ENCODE peak calls at places on chromosomes 11 and 22, in four cellular contexts. T, W, B and P are unnamed samples.
A peak's percentile ranks its signal among the peaks of the same experiment; 100 is the strongest.

GRCh38 chr11:2902784-2903671 is 17.5 kb upstream of the CDKN1C start:
- DNase-seq in T (no peak), W (no peak), B (no peak), P (peak; percentile 15)

GRCh38 chr11:108221981-108222685 is at the start of gene NPAT:
- DNase-seq in T (no peak), W (no peak), B (no peak), P (no peak)

GRCh38 chr11:75558939-75559843 is 2.9 kb upstream of the SERPINH1 start:
- DNase-seq in T (peak; percentile 89), W (no peak), B (peak; percentile 72), P (peak; percentile 93)

GRCh38 chr11:94132152-94132558 is 3.5 kb downstream of the PANX1 start:
- DNase-seq in T (peak; percentile 91), W (peak; percentile 66), B (peak; percentile 94), P (peak; percentile 85)

GRCh38 chr11:4063348-4063747 is 31.3 kb upstream of the RRM1 start:
- DNase-seq in T (no peak), W (no peak), B (no peak), P (no peak)

GRCh38 chr11:68632802-68633201 is 51.5 kb upstream of the GAL start:
- DNase-seq in T (peak; percentile 61), W (peak; percentile 66), B (peak; percentile 74), P (peak; percentile 59)

GRCh38 chr11:75532200-75532972 is 6.6 kb upstream of the GDPD5 start:
- DNase-seq in T (peak; percentile 29), W (peak; percentile 72), B (peak; percentile 53), P (peak; percentile 67)

GRCh38 chr11:78492973-78493372 is 75.4 kb upstream of the GAB2 start:
- DNase-seq in T (no peak), W (no peak), B (no peak), P (no peak)

GRCh38 chr11:126727381-126727780 is 273.2 kb downstream of the KIRREL3 start:
- DNase-seq in T (peak; percentile 54), W (no peak), B (no peak), P (no peak)

GRCh38 chr11:101523193-101523592 is 60.6 kb downstream of the TRPC6 start:
- DNase-seq in T (no peak), W (no peak), B (no peak), P (no peak)

GRCh38 chr11:60064115-60064514 is 7.7 kb downstream of the MS4A3 start:
- DNase-seq in T (no peak), W (no peak), B (no peak), P (no peak)

GRCh38 chr22:35589071-35589735 is 27.9 kb downstream of the MB start:
- DNase-seq in T (peak; percentile 79), W (peak; percentile 100), B (peak; percentile 85), P (peak; percentile 83)

GRCh38 chr22:25942989-25943411 is 201.0 kb downstream of the MYO18B start:
- DNase-seq in T (no peak), W (no peak), B (no peak), P (no peak)

GRCh38 chr11:34065505-34066203 is 14.1 kb downstream of the CAPRIN1 start:
- DNase-seq in T (peak; percentile 49), W (no peak), B (peak; percentile 60), P (peak; percentile 5)

GRCh38 chr11:26025680-26026079 is 306.2 kb upstream of the ANO3 start:
- DNase-seq in T (no peak), W (no peak), B (peak; percentile 7), P (peak; percentile 51)

GRCh38 chr11:9386901-9387300 is 2.4 kb downstream of the IPO7 start:
- DNase-seq in T (no peak), W (no peak), B (no peak), P (no peak)

GRCh38 chr11:9384535-9385287 is at the start of gene IPO7:
- DNase-seq in T (peak; percentile 92), W (peak; percentile 74), B (peak; percentile 90), P (peak; percentile 88)

GRCh38 chr11:9385288-9385902 is 943 bp downstream of the IPO7 start:
- DNase-seq in T (no peak), W (peak; percentile 52), B (no peak), P (peak; percentile 43)

GRCh38 chr11:9380773-9381172 is 3.7 kb upstream of the IPO7 start:
- DNase-seq in T (no peak), W (no peak), B (no peak), P (no peak)

DNA sequence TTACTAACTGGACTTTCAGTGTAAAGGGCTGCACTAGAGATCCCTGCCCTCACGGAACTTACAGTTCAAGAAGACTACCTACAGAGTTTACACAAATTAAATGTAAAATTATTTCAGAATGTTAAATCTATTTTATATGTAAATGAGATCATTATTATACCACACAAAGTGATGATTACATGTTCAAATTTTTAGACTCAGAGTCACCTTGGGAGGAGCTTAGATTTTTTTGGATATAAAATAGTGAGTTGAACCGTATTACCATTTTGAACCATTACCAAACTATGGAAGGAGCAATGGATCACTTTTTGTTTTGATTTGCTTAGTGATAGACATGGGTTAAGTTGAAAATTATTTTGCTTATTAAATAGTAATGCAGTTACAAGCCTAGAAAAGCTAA is 1.6 kb downstream of the IPO7 start:
- DNase-seq in T (peak; percentile 21), W (no peak), B (no peak), P (no peak)
- H3K4me3 ChIP-seq in T (peak overlapping the region; percentile 98), W (peak overlapping the region; percentile 81), B (peak overlapping the region; percentile 94), P (peak overlapping the region; percentile 91)

GRCh38 chr11:62922653-62923371 is 1.6 kb upstream of the CHRM1 start:
- DNase-seq in T (no peak), W (no peak), B (peak; percentile 30), P (no peak)
- TF ChIP-seq CTCF in T (peak; percentile 32), W (peak; percentile 32), B (peak; percentile 46), P (peak; percentile 48)

DNA sequence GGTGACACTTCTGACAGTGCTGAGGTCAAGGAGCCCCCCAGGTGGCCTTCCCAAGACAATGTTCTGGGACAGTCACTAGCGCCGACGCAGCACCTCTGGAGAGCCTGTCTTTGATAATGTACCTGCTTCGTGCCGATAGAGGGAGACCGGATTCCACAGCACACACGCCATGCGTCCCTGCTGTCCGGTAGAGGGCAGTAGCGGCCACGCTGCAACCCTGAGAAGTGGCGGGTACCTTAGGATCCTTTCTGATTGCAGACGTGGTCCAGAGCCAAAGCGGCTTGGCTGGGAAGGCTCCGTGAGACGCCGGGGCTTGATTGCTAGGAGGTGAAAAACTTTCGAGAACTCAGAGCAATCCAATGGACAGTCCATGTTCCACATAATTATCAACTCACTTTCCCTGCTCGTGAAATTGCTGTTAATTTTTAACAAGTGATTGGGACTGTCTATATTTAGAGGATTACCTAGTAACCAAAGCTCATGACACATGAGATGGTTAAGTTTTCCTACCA is 11.4 kb upstream of the BARX2 start:
- DNase-seq in T (peak; percentile 76), W (peak; percentile 85), B (peak; percentile 81), P (peak; percentile 85)
- H3K4me3 ChIP-seq in T (no peak overlapping the region), W (no peak overlapping the region), B (no peak overlapping the region), P (no peak overlapping the region)

DNA sequence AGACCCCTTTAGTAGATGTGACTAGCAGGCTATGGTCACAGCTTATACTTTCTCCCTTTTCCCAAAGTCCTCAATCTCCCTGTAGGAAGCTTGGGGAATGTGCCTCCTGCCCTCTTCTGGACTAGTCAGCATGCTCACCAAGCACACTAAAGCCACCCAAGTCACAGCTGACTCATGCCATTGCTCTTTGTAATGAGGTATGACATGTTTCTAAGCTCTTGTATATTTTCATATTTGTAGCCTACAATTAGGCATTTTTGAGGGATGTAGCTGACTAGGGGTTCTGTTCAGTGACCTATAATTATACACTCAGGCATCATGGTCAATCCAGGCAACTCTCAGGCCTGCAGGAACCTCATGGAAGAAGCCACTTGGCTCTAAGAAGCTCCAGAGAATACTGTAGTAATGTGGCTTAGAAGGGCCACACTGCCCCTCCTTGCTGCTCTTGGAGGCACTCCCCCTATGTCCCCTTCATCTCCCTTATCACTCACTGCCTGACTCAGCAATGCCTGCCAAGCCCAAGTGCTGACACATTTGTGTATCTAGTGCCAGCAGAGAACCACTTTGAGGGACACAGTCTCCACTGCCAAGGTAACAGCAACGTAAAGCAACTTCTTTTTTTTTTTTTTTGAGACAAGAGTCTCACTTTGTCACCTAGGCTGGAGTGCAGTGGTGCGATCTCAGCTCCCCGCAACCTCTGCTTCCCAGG is 86.2 kb downstream of the RPL27A start:
- DNase-seq in T (peak; percentile 89), W (peak; percentile 61), B (peak; percentile 80), P (peak; percentile 69)
- TF ChIP-seq CTCF in T (peak; percentile 29), W (peak; percentile 28), B (peak; percentile 39), P (peak; percentile 47)

DNA sequence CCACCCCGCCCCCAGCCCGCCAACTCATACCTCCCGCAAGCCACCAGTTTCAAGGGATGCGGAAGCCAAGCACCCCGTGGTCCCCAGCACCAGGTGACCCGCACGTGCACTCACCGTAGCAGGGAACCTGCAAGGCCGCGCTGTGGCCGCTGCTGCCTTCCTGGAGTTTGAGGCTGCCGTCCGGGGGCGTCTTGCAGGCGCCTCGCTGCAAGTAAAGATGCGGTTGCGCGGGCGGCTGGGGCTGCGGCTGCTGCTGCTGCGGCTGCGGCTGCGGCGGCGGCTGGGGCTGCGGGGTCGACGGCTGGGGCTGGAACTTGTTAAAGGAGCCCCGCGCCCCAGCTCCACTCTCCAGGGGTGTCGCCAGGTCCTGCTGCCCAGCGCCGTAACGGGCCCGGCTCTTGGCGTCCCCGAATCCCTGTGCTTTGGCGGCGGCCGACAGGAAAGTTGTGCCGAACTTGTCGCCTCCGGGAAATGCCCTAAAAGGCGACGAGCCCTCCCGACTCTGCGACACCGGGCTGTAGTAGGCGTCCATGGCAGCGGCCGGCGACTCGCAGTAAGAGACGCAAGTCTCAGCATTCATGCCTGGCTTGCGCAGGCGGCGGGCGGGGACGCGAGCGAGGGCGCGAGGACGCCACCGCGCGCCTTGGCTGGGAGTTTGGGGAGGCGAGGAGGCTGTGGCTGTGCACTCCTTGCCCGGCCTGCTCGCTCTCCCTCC is at the start of gene ALX4:
- DNase-seq in T (peak; percentile 17), W (no peak), B (no peak), P (no peak)
- H3K4me3 ChIP-seq in T (no peak within 1 kb of the TSS), W (no peak within 1 kb of the TSS), B (no peak within 1 kb of the TSS), P (peak within 1 kb of the TSS; percentile 25)

DNA sequence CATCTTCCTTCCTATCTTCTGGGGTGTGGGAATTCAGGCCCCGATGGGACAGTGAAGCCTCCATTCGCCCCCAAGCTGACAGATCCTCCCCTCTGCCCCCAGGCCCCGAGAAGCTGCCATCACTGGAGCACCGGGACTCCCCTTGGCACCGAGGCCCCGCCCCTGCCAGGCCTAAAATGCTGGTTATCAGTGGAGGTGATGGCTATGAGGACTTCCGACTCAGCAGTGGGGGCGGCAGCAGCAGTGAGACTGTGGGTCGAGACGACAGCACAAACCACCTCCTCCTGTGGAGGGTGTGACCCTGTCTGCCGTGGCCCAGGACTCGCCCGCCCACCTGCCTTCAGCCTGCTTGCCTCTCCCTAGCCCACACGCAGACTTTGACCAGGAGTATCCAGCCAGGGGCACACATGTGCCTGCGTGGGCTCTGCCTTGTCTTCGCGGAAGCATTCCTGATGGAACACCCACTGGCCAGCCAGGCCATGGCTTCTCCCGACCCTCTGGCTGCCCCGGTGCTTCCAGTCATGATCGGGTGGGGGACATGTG is 8.6 kb upstream of the RELT start:
- DNase-seq in T (no peak), W (no peak), B (no peak), P (no peak)
- TF ChIP-seq CTCF in T (no peak), W (no peak), B (no peak), P (no peak)

DNA sequence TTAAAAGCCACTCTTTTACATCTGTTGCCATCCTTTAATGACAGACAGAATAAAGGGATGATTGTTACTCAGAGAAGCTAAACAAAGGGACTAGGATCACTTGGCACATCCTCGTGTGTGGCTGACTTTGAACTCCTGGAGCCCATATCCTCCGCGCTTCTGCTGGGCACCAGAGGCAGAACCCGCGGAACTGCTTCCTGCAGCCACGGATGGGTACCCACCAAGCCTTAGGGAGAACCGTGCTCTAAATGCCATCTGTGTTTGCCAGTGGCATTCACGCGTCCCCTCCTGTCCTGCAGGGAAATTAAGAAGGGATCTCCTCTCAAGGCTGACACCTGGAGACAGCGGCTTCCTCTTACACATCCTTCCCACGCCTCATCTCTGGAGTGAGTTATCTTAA is 294.4 kb downstream of the NTM start:
- DNase-seq in T (no peak), W (no peak), B (no peak), P (no peak)
- H3K4me3 ChIP-seq in T (no peak overlapping the region), W (no peak overlapping the region), B (no peak overlapping the region), P (no peak overlapping the region)